ENCODE peak calls at places on chromosomes 16 and 17, in eight cellular contexts. P is heart left ventricle, W is smooth muscle cell of the brain vasculature, Z is neural crest cell, O is HT-29, F is LoVo, A is heart right ventricle, I is NCI-H1436. Y is an unnamed sample.

GRCh38 chr17:60720763-60721531 is 43.3 kb downstream of the BCAS3 start:
- DNase-seq in F (peak; percentile 76), W (peak; percentile 54), A (peak; percentile 24), O (peak; percentile 83), Z (peak; percentile 61), I (peak; percentile 66), P (no peak), Y (no peak)

GRCh38 chr17:81020443-81020766 is 14.5 kb upstream of the BAIAP2 start:
- DNase-seq in Z (no peak), O (no peak), I (no peak), W (no peak), A (no peak), P (no peak), F (no peak), Y (no peak)

GRCh38 chr17:7296189-7296861 is 1.9 kb upstream of the YBX2 start:
- DNase-seq in W (no peak), O (peak; percentile 79), A (peak; percentile 81), I (peak; percentile 73), P (peak; percentile 90), F (peak; percentile 89), Z (peak; percentile 87), Y (peak; percentile 83)

GRCh38 chr17:59167571-59168001 is 12.0 kb downstream of the PRR11 start:
- DNase-seq in I (no peak), O (no peak), Z (no peak), W (no peak), F (no peak), A (no peak), P (no peak), Y (no peak)

GRCh38 chr16:30349695-30350094 is 5.4 kb downstream of the CD2BP2 start:
- DNase-seq in Z (no peak), F (no peak), W (no peak), O (no peak), A (no peak), I (no peak), P (no peak), Y (no peak)

GRCh38 chr17:41212524-41213169 is 13.8 kb upstream of the KRTAP9-2 start:
- DNase-seq in Z (no peak), W (no peak), I (no peak), F (no peak), O (no peak), P (no peak), A (no peak), Y (no peak)

GRCh38 chr17:73639926-73640325 is 4.3 kb downstream of the SDK2 start:
- DNase-seq in O (no peak), A (no peak), F (no peak), Z (no peak), W (no peak), P (no peak), I (no peak), Y (no peak)

GRCh38 chr16:89047331-89048086 is 46.1 kb upstream of the ACSF3 start:
- DNase-seq in P (peak; percentile 26), I (no peak), F (no peak), O (no peak), Z (no peak), A (no peak), W (no peak), Y (no peak)

GRCh38 chr16:69033550-69033949 is 71.9 kb upstream of the HAS3 start:
- DNase-seq in A (no peak), Z (no peak), O (no peak), I (no peak), F (no peak), P (no peak), W (no peak), Y (no peak)

GRCh38 chr17:39792523-39793221 is 54.9 kb downstream of the GRB7 start:
- DNase-seq in Z (no peak), I (no peak), W (no peak), F (no peak), O (no peak), P (no peak), A (no peak), Y (no peak)

GRCh38 chr17:72118588-72119279 is 2.1 kb upstream of the SOX9 start:
- DNase-seq in Z (peak; percentile 83), P (peak; percentile 65), I (peak; percentile 51), A (peak; percentile 78), O (peak; percentile 86), W (no peak), F (peak; percentile 65), Y (no peak)

GRCh38 chr17:75428775-75429469 is 23.4 kb upstream of the GRB2 start:
- DNase-seq in A (peak; percentile 15), Z (no peak), W (no peak), F (no peak), O (peak; percentile 11), P (no peak), I (no peak), Y (no peak)

GRCh38 chr17:17416400-17417360 is 60.1 kb upstream of the MED9 start:
- DNase-seq in Z (no peak), I (peak; percentile 43), O (no peak), A (peak; percentile 23), P (peak; percentile 62), F (no peak), W (no peak), Y (no peak)

GRCh38 chr16:66928702-66929388 is 3.5 kb upstream of the RRAD start:
- DNase-seq in F (no peak), W (no peak), Z (no peak), A (no peak), I (no peak), P (no peak), O (peak; percentile 51), Y (no peak)

GRCh38 chr17:20084621-20085282 is 75.6 kb downstream of the SPECC1 start:
- DNase-seq in A (no peak), Z (no peak), F (no peak), I (no peak), P (no peak), W (no peak), O (no peak), Y (peak; percentile 66)

GRCh38 chr16:89449726-89450335 is 40.5 kb downstream of the ANKRD11 start:
- DNase-seq in O (no peak), A (no peak), P (no peak), F (no peak), Z (no peak), I (no peak), W (no peak), Y (no peak)

GRCh38 chr16:1787056-1787321 is 4.2 kb downstream of the NUBP2 start:
- DNase-seq in A (no peak), F (no peak), I (no peak), O (no peak), P (no peak), Z (no peak), W (no peak), Y (peak; percentile 24)

GRCh38 chr17:47120521-47121095 is 68.5 kb downstream of the CDC27 start:
- DNase-seq in I (no peak), F (no peak), A (no peak), W (no peak), O (no peak), P (no peak), Z (no peak), Y (no peak)

GRCh38 chr16:24822542-24822941 is 23.2 kb upstream of the SLC5A11 start:
- DNase-seq in P (no peak), A (no peak), F (no peak), W (no peak), O (no peak), Z (no peak), I (no peak), Y (no peak)

Y was measured in ovary.